ENCODE peak calls at places on chromosomes 5 and 9, in six cellular contexts. P, H, N, O, E and A are unnamed samples.

GRCh38 chr9:96874201-96874785 is 20.0 kb upstream of the ZNF782 start:
- DNase-seq in P (no peak), H (no peak), N (no peak), O (no peak), E (no peak), A (no peak)

GRCh38 chr5:87116821-87117512 is 150.7 kb upstream of the RASA1 start:
- DNase-seq in P (no peak), H (no peak), N (no peak), O (peak), E (no peak), A (no peak)

GRCh38 chr5:57450991-57451876 is 31.4 kb downstream of the ACTBL2 start:
- DNase-seq in P (no peak), H (no peak), N (no peak), O (peak), E (no peak), A (no peak)

GRCh38 chr9:96665789-96666188 is 10.7 kb upstream of the PRXL2C start:
- DNase-seq in P (no peak), H (no peak), N (no peak), O (no peak), E (no peak), A (no peak)

GRCh38 chr9:91857291-91857781 is 92.7 kb downstream of the ROR2 start:
- DNase-seq in P (no peak), H (no peak), N (no peak), O (no peak), E (peak), A (no peak)

GRCh38 chr5:139649082-139649991 is 1.2 kb downstream of the CXXC5 start:
- DNase-seq in P (no peak), H (no peak), N (no peak), O (peak), E (peak), A (no peak)

GRCh38 chr9:108803666-108804065 is 52.1 kb downstream of the ACTL7B start:
- DNase-seq in P (no peak), H (no peak), N (no peak), O (no peak), E (no peak), A (no peak)

GRCh38 chr9:3509926-3510325 is 15.9 kb downstream of the RFX3 start:
- DNase-seq in P (no peak), H (no peak), N (no peak), O (no peak), E (no peak), A (no peak)

GRCh38 chr9:5895782-5896181 is 5.1 kb downstream of the MLANA start:
- DNase-seq in P (no peak), H (no peak), N (no peak), O (no peak), E (no peak), A (no peak)

GRCh38 chr9:3992924-3993323 is 306.9 kb downstream of the GLIS3 start:
- DNase-seq in P (no peak), H (no peak), N (no peak), O (peak), E (no peak), A (no peak)

GRCh38 chr5:11955386-11955785 is 51.1 kb upstream of the CTNND2 start:
- DNase-seq in P (no peak), H (peak), N (no peak), O (no peak), E (no peak), A (no peak)

GRCh38 chr5:122142480-122142879 is 13.1 kb downstream of the ZNF474 start:
- DNase-seq in P (no peak), H (peak), N (no peak), O (peak), E (no peak), A (no peak)

GRCh38 chr5:3364941-3365340 is 230.7 kb upstream of the IRX1 start:
- DNase-seq in P (no peak), H (no peak), N (no peak), O (no peak), E (no peak), A (no peak)